ENCODE peak calls at places on chromosome 19, in four cellular contexts. Q is PC-3, M is mammary epithelial cell, W is neural progenitor cell. A is an unnamed sample.

GRCh38 chr19:30864460-30865215 is 484.6 kb downstream of the TSHZ3 start:
- DNase-seq in M (no peak), W (no peak), Q (no peak), A (no peak)

GRCh38 chr19:7550987-7551761 is 15.7 kb downstream of the PNPLA6 start:
- DNase-seq in M (peak; percentile 9), Q (peak; percentile 40), W (peak; percentile 97), A (no peak)

GRCh38 chr19:38634757-38635482 is 12.5 kb upstream of the ACTN4 start:
- DNase-seq in M (no peak), W (peak; percentile 67), Q (peak; percentile 73), A (no peak)

GRCh38 chr19:39401549-39402416 is 4.9 kb upstream of the ZFP36 start:
- DNase-seq in M (peak; percentile 94), W (peak; percentile 13), Q (peak; percentile 76), A (peak; percentile 85)

GRCh38 chr19:3366104-3366760 is at the start of gene NFIC:
- DNase-seq in M (peak; percentile 69), W (peak; percentile 54), Q (peak; percentile 50), A (peak; percentile 74)

GRCh38 chr19:31378404-31378803 is 29.2 kb upstream of the TSHZ3 start:
- DNase-seq in W (no peak), M (peak; percentile 75), Q (peak; percentile 59), A (peak; percentile 98)

GRCh38 chr19:16023558-16023915 is 52.8 kb upstream of the TPM4 start:
- DNase-seq in W (no peak), Q (no peak), M (no peak), A (no peak)

GRCh38 chr19:4120531-4120930 is 3.4 kb downstream of the MAP2K2 start:
- DNase-seq in W (no peak), M (no peak), Q (peak; percentile 4), A (peak; percentile 54)

GRCh38 chr19:4866595-4867424 is 657 bp downstream of the PLIN3 start:
- DNase-seq in W (peak; percentile 80), Q (peak; percentile 42), M (peak; percentile 38), A (no peak)

DNA sequence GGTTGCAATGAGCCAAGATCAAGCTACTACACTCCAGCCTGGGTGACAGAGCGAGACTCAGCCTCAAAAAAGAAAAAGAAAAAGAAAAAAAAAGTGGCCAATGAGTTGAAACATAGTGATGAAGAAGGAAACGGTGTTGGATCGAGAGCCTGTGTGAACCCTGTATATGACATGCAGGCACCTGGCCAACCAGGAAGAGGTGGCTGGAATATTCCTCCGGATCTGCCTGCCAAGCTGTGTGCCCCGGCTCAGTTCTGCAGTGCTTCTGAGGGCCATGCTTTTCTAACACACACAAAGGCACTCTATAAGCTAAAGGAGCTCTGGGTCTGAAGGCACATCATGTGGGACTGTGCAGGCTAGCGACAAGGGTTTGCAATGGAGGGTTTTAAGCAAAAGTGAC is 3.7 kb upstream of the ZNF444 start:
- DNase-seq in M (no peak), W (no peak), Q (peak; percentile 10), A (no peak)
- H3K9ac ChIP-seq in M (no peak overlapping the region), W (no peak overlapping the region), Q (no peak overlapping the region), A (no peak overlapping the region)

DNA sequence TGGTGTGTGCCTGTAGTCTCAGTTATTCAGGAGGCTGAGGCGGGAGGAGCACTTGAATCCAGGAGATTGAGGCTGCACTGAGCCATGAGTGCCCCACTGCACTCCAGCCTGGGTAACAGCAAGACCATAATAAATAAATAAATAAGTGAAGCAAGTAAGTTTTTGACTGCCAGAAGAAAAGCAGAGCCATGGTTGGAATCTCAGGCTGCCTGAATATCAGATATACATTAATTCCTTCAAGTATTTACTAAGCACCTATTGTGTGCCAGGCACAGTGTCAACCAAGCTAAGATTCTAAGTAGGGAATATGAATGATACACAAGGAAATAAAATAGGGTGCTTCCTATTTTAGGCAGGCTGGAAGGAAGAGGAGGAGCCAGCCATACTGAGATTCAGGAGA is 1.4 kb downstream of the GDF15 start:
- DNase-seq in M (no peak), Q (no peak), W (no peak), A (no peak)
- H3K4me2 ChIP-seq in M (peak overlapping the region; percentile 80), Q (peak overlapping the region; percentile 53), W (no peak overlapping the region), A (peak overlapping the region; percentile 79)

GRCh38 chr19:35249848-35250711 is 1.3 kb downstream of the LSR start:
- DNase-seq in Q (no peak), M (no peak), W (no peak), A (no peak)
- H2AFZ ChIP-seq in Q (no peak overlapping the region), M (no peak overlapping the region), W (no peak overlapping the region), A (no peak overlapping the region)

GRCh38 chr19:18310118-18310909 is 12.6 kb downstream of the LSM4 start:
- DNase-seq in Q (no peak), M (no peak), W (no peak), A (no peak)

GRCh38 chr19:18311495-18311894 is 11.4 kb downstream of the LSM4 start:
- DNase-seq in M (no peak), W (no peak), Q (no peak), A (no peak)

GRCh38 chr19:18309525-18310064 is 13.3 kb downstream of the LSM4 start:
- DNase-seq in M (no peak), W (no peak), Q (no peak), A (no peak)

GRCh38 chr19:18312021-18312534 is 10.8 kb downstream of the LSM4 start:
- DNase-seq in W (no peak), Q (no peak), M (no peak), A (no peak)

GRCh38 chr19:18310966-18311365 is 11.9 kb downstream of the LSM4 start:
- DNase-seq in W (no peak), M (no peak), Q (no peak), A (no peak)
- H3K9ac ChIP-seq in W (no peak overlapping the region), M (no peak overlapping the region), Q (no peak overlapping the region), A (no peak overlapping the region)

GRCh38 chr19:55647732-55648656 is at the start of gene CCDC106:
- DNase-seq in W (peak; percentile 90), M (peak; percentile 27), Q (peak; percentile 68), A (peak; percentile 79)
- H3K4me2 ChIP-seq in W (peak within 1 kb of the TSS; percentile 86), M (peak within 1 kb of the TSS; percentile 85), Q (peak within 1 kb of the TSS; percentile 98), A (peak within 1 kb of the TSS; percentile 96)

DNA sequence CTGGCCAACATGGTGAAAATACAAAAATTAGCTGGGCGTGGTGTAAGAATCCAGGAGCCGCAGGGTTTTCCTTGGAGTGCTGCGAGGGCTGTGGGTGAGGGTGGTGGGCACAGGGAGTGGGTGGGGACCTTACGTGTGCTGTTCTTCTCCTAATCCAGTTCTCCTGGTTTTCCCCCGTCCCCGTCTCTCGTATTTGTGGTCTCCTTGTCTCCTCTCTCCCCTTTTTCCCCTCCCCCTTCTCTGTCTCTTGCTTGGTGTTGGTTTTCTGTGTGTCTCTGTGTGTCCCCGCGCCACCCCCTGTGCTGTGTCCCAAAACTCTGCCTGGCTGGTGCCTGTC is 1.7 kb downstream of the SELENOW start:
- DNase-seq in M (no peak), W (no peak), Q (no peak), A (no peak)
- H2AFZ ChIP-seq in M (no peak overlapping the region), W (no peak overlapping the region), Q (no peak overlapping the region), A (no peak overlapping the region)

A was measured in astrocyte.